ENCODE peak calls at places on chromosome 2, in nine cellular contexts. M is colonic mucosa, F is cardiac muscle cell, T is heart left ventricle, V is aorta, D is DND-41, G is esophagus squamous epithelium, J is GM23248, N is PC-3. I is an unnamed sample. For H3K27me3, the result is how much of the 10 kb centered on the place peaks cover.

GRCh38 chr2:163028807-163029206 is 190.2 kb upstream of the KCNH7 start:
- DNase-seq in G (no peak), T (no peak), F (no peak), V (no peak), M (no peak), J (no peak), D (no peak), N (no peak), I (no peak)

GRCh38 chr2:149645391-149645790 is 57.8 kb upstream of the MMADHC start:
- DNase-seq in M (no peak), D (no peak), V (no peak), F (peak), T (no peak), J (peak), N (peak), G (no peak), I (no peak)

GRCh38 chr2:133333189-133333588 is 235.1 kb downstream of the NCKAP5 start:
- DNase-seq in J (peak), M (no peak), D (no peak), G (no peak), N (peak), T (no peak), V (no peak), F (no peak), I (no peak)

GRCh38 chr2:231541605-231542509 is 11.6 kb upstream of the NMUR1 start:
- DNase-seq in N (no peak), D (no peak), F (peak), M (no peak), T (no peak), V (no peak), G (no peak), J (peak), I (peak)

GRCh38 chr2:24253303-24253919 is 78.6 kb downstream of the FAM228A start:
- DNase-seq in D (no peak), G (no peak), J (peak), N (peak), F (peak), M (no peak), V (no peak), T (no peak), I (no peak)

GRCh38 chr2:223262946-223263345 is 211.0 kb downstream of the KCNE4 start:
- DNase-seq in F (no peak), D (no peak), T (no peak), G (no peak), V (no peak), N (peak), J (peak), M (no peak), I (no peak)

GRCh38 chr2:168738057-168738456 is 64.4 kb upstream of the NOSTRIN start:
- DNase-seq in T (no peak), N (no peak), D (no peak), F (peak), G (no peak), J (peak), V (no peak), M (no peak), I (no peak)

GRCh38 chr2:46144133-46144800 is 152.9 kb upstream of the EPAS1 start:
- DNase-seq in N (no peak), V (no peak), F (no peak), J (no peak), T (no peak), M (no peak), D (peak), G (no peak), I (no peak)

GRCh38 chr2:36526216-36526615 is 71.8 kb downstream of the FEZ2 start:
- DNase-seq in M (no peak), N (no peak), D (no peak), F (peak), G (no peak), V (no peak), T (no peak), J (peak), I (no peak)

GRCh38 chr2:196849895-196850294 is 40.7 kb upstream of the C2orf66 start:
- DNase-seq in J (peak), G (no peak), T (no peak), V (no peak), D (no peak), M (peak), N (peak), F (peak), I (peak)

GRCh38 chr2:179443175-179443574 is 178.5 kb upstream of the SESTD1 start:
- DNase-seq in D (no peak), M (no peak), T (no peak), V (no peak), J (peak), G (no peak), F (peak), N (no peak), I (no peak)

GRCh38 chr2:26298638-26299393 is 47.1 kb upstream of the SELENOI start:
- DNase-seq in G (no peak), T (peak), N (no peak), F (peak), D (peak), J (peak), M (peak), V (no peak), I (peak)

GRCh38 chr2:240155080-240156025 is 14.9 kb upstream of the OTOS start:
- DNase-seq in T (no peak), F (no peak), M (no peak), J (no peak), G (no peak), V (peak), D (no peak), N (no peak), I (peak)

GRCh38 chr2:159982270-159982669 is 80.1 kb downstream of the PLA2R1 start:
- DNase-seq in T (no peak), F (peak), N (peak), J (peak), V (no peak), G (no peak), D (no peak), M (no peak), I (no peak)

GRCh38 chr2:15313657-15314056 is 247.5 kb downstream of the NBAS start:
- DNase-seq in N (peak), D (peak), V (no peak), J (peak), T (no peak), M (no peak), F (peak), G (no peak), I (no peak)

GRCh38 chr2:37020887-37021796 is 54.8 kb upstream of the STRN start:
- DNase-seq in M (no peak), T (no peak), F (peak), V (no peak), D (no peak), G (no peak), N (no peak), J (peak), I (no peak)

GRCh38 chr2:231934441-231935206 is 8.4 kb upstream of the NPPC start:
- DNase-seq in J (no peak), F (no peak), D (no peak), G (no peak), V (no peak), T (no peak), N (no peak), M (no peak), I (no peak)

GRCh38 chr2:198084136-198084535 is 279.7 kb downstream of the PLCL1 start:
- DNase-seq in G (no peak), D (no peak), F (no peak), M (no peak), T (no peak), N (no peak), V (no peak), J (no peak), I (no peak)

GRCh38 chr2:120736202-120736954 is 710 bp downstream of the GLI2 start:
- DNase-seq in N (no peak), F (no peak), D (no peak), J (peak), M (peak), T (no peak), V (no peak), G (no peak), I (peak)

GRCh38 chr2:120738786-120739771 is 3.4 kb downstream of the GLI2 start:
- DNase-seq in T (no peak), F (no peak), V (no peak), G (no peak), M (peak), J (no peak), D (no peak), N (peak), I (peak)

GRCh38 chr2:120737802-120738516 is 2.3 kb downstream of the GLI2 start:
- DNase-seq in V (no peak), J (no peak), F (peak), D (no peak), T (no peak), G (no peak), N (peak), M (peak), I (peak)

GRCh38 chr2:120735750-120736170 is at the start of gene GLI2:
- DNase-seq in T (peak), M (peak), N (peak), J (peak), F (peak), V (peak), G (no peak), D (no peak), I (peak)

GRCh38 chr2:120736955-120737801 is 1.5 kb downstream of the GLI2 start:
- DNase-seq in F (peak), N (peak), J (peak), D (no peak), T (peak), G (no peak), M (peak), V (peak), I (peak)
- H3K27me3 ChIP-seq in F (under half), N (under half), J (under half), D (under half), T (under half), G (under half), M (half or more), V (under half), I (under half)

GRCh38 chr2:219443697-219444023 is 9.0 kb downstream of the SPEG start:
- DNase-seq in M (no peak), N (no peak), V (no peak), F (no peak), D (no peak), G (no peak), T (no peak), J (no peak), I (no peak)

GRCh38 chr2:219441451-219442205 is 7.0 kb downstream of the SPEG start:
- DNase-seq in N (peak), G (no peak), J (peak), V (peak), F (peak), T (no peak), D (peak), M (no peak), I (peak)

GRCh38 chr2:219442206-219443015 is 7.8 kb downstream of the SPEG start:
- DNase-seq in N (no peak), F (no peak), J (peak), D (no peak), T (no peak), M (no peak), V (no peak), G (no peak), I (peak)

GRCh38 chr2:219444566-219445091 is 10.0 kb downstream of the SPEG start:
- DNase-seq in M (no peak), F (no peak), J (peak), T (no peak), G (no peak), D (no peak), N (no peak), V (no peak), I (no peak)

GRCh38 chr2:219443016-219443696 is 8.5 kb downstream of the SPEG start:
- DNase-seq in J (peak), V (no peak), N (no peak), F (no peak), T (no peak), M (no peak), G (no peak), D (no peak), I (no peak)
- H3K27ac ChIP-seq in J (no peak), V (peak), N (no peak), F (no peak), T (peak), M (no peak), G (peak), D (no peak), I (no peak)

GRCh38 chr2:129713337-129713736 is 266.1 kb upstream of the RAB6C start:
- DNase-seq in D (no peak), V (no peak), N (no peak), T (no peak), G (no peak), M (no peak), J (no peak), F (no peak), I (no peak)
- H3K27me3 ChIP-seq in D (under half), V (under half), N (under half), T (under half), G (under half), M (under half), J (under half), F (under half), I (under half)

DNA sequence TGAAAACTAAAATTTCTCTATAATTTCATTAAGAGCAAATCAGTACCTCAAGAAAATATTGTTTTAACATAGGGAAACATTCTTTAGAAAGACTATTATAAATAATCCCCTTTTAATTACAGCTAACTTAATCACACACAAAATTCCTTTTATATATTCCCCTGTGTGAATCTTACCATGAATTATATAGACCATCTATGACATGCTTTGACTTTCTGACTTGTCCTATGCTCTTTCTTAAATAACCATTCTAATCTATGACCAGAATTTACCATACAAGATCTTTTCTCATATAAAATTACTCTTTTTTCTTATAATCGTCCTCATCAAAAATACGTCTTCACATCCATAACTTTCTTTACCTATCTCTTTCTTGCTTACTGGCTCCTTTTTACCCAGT is 824.2 kb upstream of the FAM98A start:
- DNase-seq in D (no peak), N (no peak), J (no peak), G (no peak), T (no peak), F (no peak), V (no peak), M (no peak), I (peak)
- H3K27ac ChIP-seq in D (no peak), N (no peak), J (no peak), G (no peak), T (no peak), F (no peak), V (no peak), M (no peak), I (no peak)

DNA sequence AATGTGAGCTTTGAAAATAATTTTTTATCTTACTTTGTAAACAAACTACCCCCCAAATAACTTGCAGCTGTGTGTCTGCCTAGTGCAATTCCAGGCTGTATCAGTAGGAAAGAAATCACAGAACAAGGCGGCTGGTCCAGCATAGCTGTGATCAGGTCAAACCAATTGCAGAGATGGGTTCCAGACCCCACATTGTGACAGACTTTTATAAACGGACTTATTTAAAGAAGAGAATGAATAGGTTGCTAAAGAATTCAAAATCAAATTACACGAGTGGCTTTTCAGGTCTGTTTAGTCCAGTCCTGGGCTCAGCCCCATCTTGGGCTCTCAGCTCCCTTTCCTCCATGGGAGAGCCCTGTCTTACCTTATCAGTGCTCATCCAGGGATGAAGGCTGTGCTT is 11.1 kb downstream of the BMP10 start:
- DNase-seq in T (no peak), N (no peak), M (no peak), F (no peak), J (no peak), G (no peak), D (no peak), V (no peak), I (peak)
- H3K27me3 ChIP-seq in T (under half), N (half or more), M (under half), F (under half), J (under half), G (under half), D (under half), V (under half), I (under half)

I was measured in neural progenitor cell.